ENCODE peak calls at places on chromosome 14, in four cellular contexts. Y is tibial nerve, F is sigmoid colon, W is IMR-90. M is an unnamed sample.

GRCh38 chr14:34797747-34798583 is 77.2 kb downstream of the BAZ1A start:
- DNase-seq in F (no peak), W (no peak), Y (no peak), M (no peak)

GRCh38 chr14:101561145-101561896 is at the start of gene DIO3:
- DNase-seq in F (no peak), W (no peak), Y (peak), M (no peak)

GRCh38 chr14:104893435-104894207 is 28.6 kb downstream of the CEP170B start:
- DNase-seq in Y (no peak), W (no peak), F (peak), M (no peak)

GRCh38 chr14:68111733-68112270 is 292.2 kb downstream of the RAD51B start:
- DNase-seq in W (no peak), F (no peak), Y (no peak), M (peak)

GRCh38 chr14:47555333-47555732 is 120.1 kb downstream of the MDGA2 start:
- DNase-seq in W (no peak), Y (no peak), F (no peak), M (no peak)

GRCh38 chr14:102940729-102941362 is 18.4 kb downstream of the AMN start:
- DNase-seq in W (no peak), F (no peak), Y (no peak), M (no peak)

GRCh38 chr14:104734051-104734587 is 10.1 kb downstream of the ADSS1 start:
- DNase-seq in Y (no peak), W (no peak), F (no peak), M (no peak)

GRCh38 chr14:76091036-76091435 is 60.7 kb upstream of the GPATCH2L start:
- DNase-seq in F (peak), Y (peak), W (no peak), M (no peak)

GRCh38 chr14:99730876-99731351 is 46.8 kb downstream of the CYP46A1 start:
- DNase-seq in F (peak), W (no peak), Y (peak), M (no peak)

GRCh38 chr14:49464885-49465284 is 121.3 kb downstream of the RPS29 start:
- DNase-seq in W (no peak), F (no peak), Y (no peak), M (no peak)

GRCh38 chr14:38838049-38838978 is 264.7 kb downstream of the SEC23A start:
- DNase-seq in F (no peak), Y (no peak), W (no peak), M (no peak)

GRCh38 chr14:100651999-100652508 is 64.8 kb upstream of the BEGAIN start:
- DNase-seq in F (no peak), W (peak), Y (no peak), M (peak)

GRCh38 chr14:69366761-69367160 is 31.3 kb downstream of the ERH start:
- DNase-seq in Y (no peak), F (no peak), W (no peak), M (no peak)

GRCh38 chr14:32252030-32252670 is 49.1 kb upstream of the RNU6-8 start:
- DNase-seq in W (peak), F (peak), Y (peak), M (peak)

GRCh38 chr14:104267895-104268294 is 129.5 kb downstream of the KIF26A start:
- DNase-seq in W (no peak), Y (no peak), F (no peak), M (no peak)

GRCh38 chr14:98909251-98909944 is 362.6 kb downstream of the BCL11B start:
- DNase-seq in F (no peak), W (no peak), Y (no peak), M (peak)

GRCh38 chr14:104977681-104978647 is at the start of gene AHNAK2:
- DNase-seq in Y (no peak), F (peak), W (peak), M (peak)

GRCh38 chr14:53890611-53891091 is 66.0 kb downstream of the BMP4 start:
- DNase-seq in F (no peak), W (peak), Y (no peak), M (no peak)

GRCh38 chr14:20696776-20697175 is 8.2 kb downstream of the ANG start:
- DNase-seq in F (no peak), W (no peak), Y (no peak), M (no peak)

GRCh38 chr14:94515856-94516255 is 6.6 kb upstream of the SERPINA12 start:
- DNase-seq in F (no peak), W (no peak), Y (no peak), M (no peak)

GRCh38 chr14:102215522-102216250 is 76.0 kb downstream of the WDR20 start:
- DNase-seq in Y (no peak), W (peak), F (no peak), M (peak)

GRCh38 chr14:50963919-50964318 is 19.6 kb upstream of the PYGL start:
- DNase-seq in Y (no peak), F (no peak), W (no peak), M (no peak)

GRCh38 chr14:59585891-59586554 is 9.4 kb upstream of the CCDC175 start:
- DNase-seq in Y (no peak), W (peak), F (no peak), M (peak)

GRCh38 chr14:73269729-73270651 is 32.7 kb downstream of the PAPLN start:
- DNase-seq in W (peak), Y (no peak), F (peak), M (peak)
- H3K4me3 ChIP-seq in W (peak), Y (peak), F (peak), M (peak)

GRCh38 chr14:22276913-22277816 is 311.9 kb downstream of the DAD1 start:
- DNase-seq in W (peak), Y (no peak), F (no peak), M (peak)
- TF ChIP-seq CTCF in W (peak), Y (peak), F (peak), M (peak)

GRCh38 chr14:75070383-75070782 is 942 bp downstream of the ZC2HC1C start:
- DNase-seq in Y (no peak), F (peak), W (no peak), M (no peak)
- H3K4me3 ChIP-seq in Y (no peak), F (peak), W (no peak), M (no peak)

GRCh38 chr14:73232984-73233383 is 4.3 kb upstream of the PAPLN start:
- DNase-seq in W (peak), F (peak), Y (peak), M (no peak)

GRCh38 chr14:73230051-73230450 is 7.3 kb upstream of the PAPLN start:
- DNase-seq in F (no peak), W (no peak), Y (no peak), M (no peak)

GRCh38 chr14:73233564-73233963 is 3.7 kb upstream of the PAPLN start:
- DNase-seq in F (peak), W (no peak), Y (no peak), M (no peak)

GRCh38 chr14:73234029-73234428 is 3.3 kb upstream of the PAPLN start:
- DNase-seq in F (peak), W (no peak), Y (no peak), M (no peak)

GRCh38 chr14:73231874-73232851 is 5.1 kb upstream of the PAPLN start:
- DNase-seq in F (peak), W (no peak), Y (peak), M (peak)
- TF ChIP-seq CTCF in F (no peak), W (peak), Y (no peak), M (peak)

M was measured in epithelial cell of esophagus.